ENCODE peak calls at places on chromosome 21, in nine cellular contexts. A is hepatocyte, U is cardiac muscle cell, X is ovary, L is IMR-90, C is pancreas, B is transverse colon, M is fibroblast of lung, E is tibial artery. N is an unnamed sample.

GRCh38 chr21:33977721-33978369 is 62.2 kb upstream of the ATP5PO start:
- DNase-seq in U (no peak), L (no peak), X (no peak), A (no peak), C (no peak), E (no peak), M (no peak), B (no peak), N (no peak)

GRCh38 chr21:21064353-21064752 is 66.1 kb downstream of the NCAM2 start:
- DNase-seq in A (no peak), C (no peak), M (no peak), X (no peak), U (no peak), B (no peak), E (no peak), L (no peak), N (no peak)

GRCh38 chr21:44428281-44428942 is 26.9 kb upstream of the LRRC3 start:
- DNase-seq in A (no peak), U (no peak), L (no peak), E (no peak), C (peak), X (no peak), B (peak), M (no peak), N (peak)

GRCh38 chr21:25717491-25718139 is 17.1 kb downstream of the ATP5PF start:
- DNase-seq in A (peak), M (peak), E (no peak), U (peak), C (no peak), L (peak), X (no peak), B (no peak), N (no peak)

GRCh38 chr21:43600642-43601397 is 58.5 kb downstream of the HSF2BP start:
- DNase-seq in A (peak), B (no peak), C (no peak), M (peak), U (peak), X (no peak), L (peak), E (no peak), N (peak)

GRCh38 chr21:37358392-37358791 is 8.2 kb upstream of the DYRK1A start:
- DNase-seq in B (no peak), C (no peak), L (no peak), A (no peak), M (no peak), E (no peak), X (no peak), U (peak), N (no peak)

GRCh38 chr21:44477131-44477530 is 21.8 kb downstream of the LRRC3 start:
- DNase-seq in U (no peak), X (no peak), L (no peak), E (peak), A (no peak), B (no peak), M (no peak), C (no peak), N (no peak)

GRCh38 chr21:43925096-43925481 is 60.1 kb downstream of the AGPAT3 start:
- DNase-seq in L (no peak), C (no peak), M (no peak), E (no peak), X (no peak), U (no peak), A (peak), B (peak), N (no peak)

GRCh38 chr21:26761174-26761915 is 83.9 kb downstream of the ADAMTS1 start:
- DNase-seq in L (no peak), C (no peak), E (no peak), M (no peak), B (no peak), X (no peak), A (no peak), U (no peak), N (no peak)

GRCh38 chr21:29232601-29233541 is 65.9 kb upstream of the BACH1 start:
- DNase-seq in E (no peak), C (no peak), L (peak), M (no peak), B (no peak), A (peak), X (no peak), U (peak), N (peak)

GRCh38 chr21:10272216-10272615 is 249.2 kb upstream of the TPTE start:
- DNase-seq in E (peak), X (no peak), M (peak), L (no peak), C (no peak), B (no peak), A (no peak), U (no peak), N (no peak)

GRCh38 chr21:44450402-44450801 is 4.9 kb upstream of the LRRC3 start:
- DNase-seq in B (no peak), X (no peak), C (no peak), L (no peak), U (no peak), A (no peak), M (no peak), E (no peak), N (no peak)

GRCh38 chr21:20259035-20259867 is 739.0 kb upstream of the NCAM2 start:
- DNase-seq in E (no peak), A (no peak), U (no peak), X (no peak), L (no peak), B (no peak), C (no peak), M (no peak), N (no peak)

GRCh38 chr21:43274946-43275310 is 106.1 kb downstream of the CRYAA start:
- DNase-seq in L (no peak), B (no peak), M (no peak), A (no peak), E (no peak), C (no peak), X (peak), U (no peak), N (no peak)

GRCh38 chr21:24938592-24938991 is 668.7 kb downstream of the MRPL39 start:
- DNase-seq in L (no peak), C (no peak), X (no peak), M (no peak), A (no peak), U (no peak), E (no peak), B (no peak), N (no peak)

GRCh38 chr21:14259669-14260458 is 43.9 kb downstream of the RBM11 start:
- DNase-seq in E (no peak), C (no peak), M (peak), X (no peak), B (no peak), L (peak), A (peak), U (peak), N (peak)

GRCh38 chr21:38614558-38614957 is 116.3 kb upstream of the ERG start:
- DNase-seq in A (no peak), E (no peak), B (no peak), M (no peak), X (no peak), L (no peak), U (no peak), C (no peak), N (no peak)

GRCh38 chr21:22791986-22792560 is 1793.9 kb downstream of the NCAM2 start:
- DNase-seq in U (peak), A (peak), C (no peak), M (peak), X (no peak), E (no peak), L (peak), B (no peak), N (peak)

GRCh38 chr21:21309510-21309909 is 311.3 kb downstream of the NCAM2 start:
- DNase-seq in X (no peak), L (no peak), A (no peak), C (no peak), M (no peak), U (no peak), B (no peak), E (no peak), N (no peak)

GRCh38 chr21:38970765-38971164 is 165.0 kb downstream of the ETS2 start:
- DNase-seq in B (no peak), C (no peak), M (no peak), X (no peak), U (no peak), E (no peak), A (no peak), L (no peak), N (no peak)

GRCh38 chr21:43726686-43727570 is 8.0 kb downstream of the PDXK start:
- DNase-seq in X (no peak), M (no peak), B (no peak), E (peak), U (no peak), A (no peak), C (peak), L (no peak), N (no peak)

GRCh38 chr21:36008505-36008904 is 51.8 kb downstream of the SETD4 start:
- DNase-seq in E (no peak), C (no peak), X (no peak), A (no peak), L (no peak), U (no peak), M (no peak), B (no peak), N (no peak)
- H3K27ac ChIP-seq in E (no peak), C (no peak), X (no peak), A (no peak), L (no peak), U (no peak), M (no peak), B (no peak), N (no peak)

GRCh38 chr21:15826147-15826780 is 96.5 kb downstream of the USP25 start:
- DNase-seq in M (peak), B (peak), L (peak), X (no peak), E (no peak), U (peak), A (peak), C (no peak), N (peak)
- TF ChIP-seq CTCF in M (peak), B (peak), L (peak), X (no peak), E (peak), U (peak), A (peak), C (peak), N (peak)

DNA sequence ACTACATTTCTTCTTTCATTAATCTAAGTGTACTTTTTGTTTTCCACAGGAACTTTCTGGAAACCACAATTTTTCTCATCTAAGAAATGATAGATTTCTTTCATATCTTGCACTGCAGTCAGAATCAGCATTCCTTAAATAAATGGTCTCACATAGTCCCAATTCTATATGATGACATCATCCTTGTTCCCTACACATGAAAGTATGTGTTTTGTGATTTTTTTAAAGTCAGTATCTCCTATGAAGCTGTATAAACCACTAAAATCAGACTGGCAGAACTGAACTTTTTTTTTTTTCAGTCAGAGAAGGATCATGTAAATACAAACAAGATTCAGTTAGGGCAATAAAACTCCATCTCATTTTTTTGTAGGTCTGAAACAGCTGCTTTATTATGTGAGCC is 742.6 kb upstream of the CXADR start:
- DNase-seq in L (no peak), B (no peak), E (no peak), A (no peak), M (no peak), X (no peak), U (no peak), C (no peak), N (no peak)
- H3K27ac ChIP-seq in L (no peak), B (no peak), E (no peak), A (no peak), M (no peak), X (no peak), U (no peak), C (no peak), N (no peak)

DNA sequence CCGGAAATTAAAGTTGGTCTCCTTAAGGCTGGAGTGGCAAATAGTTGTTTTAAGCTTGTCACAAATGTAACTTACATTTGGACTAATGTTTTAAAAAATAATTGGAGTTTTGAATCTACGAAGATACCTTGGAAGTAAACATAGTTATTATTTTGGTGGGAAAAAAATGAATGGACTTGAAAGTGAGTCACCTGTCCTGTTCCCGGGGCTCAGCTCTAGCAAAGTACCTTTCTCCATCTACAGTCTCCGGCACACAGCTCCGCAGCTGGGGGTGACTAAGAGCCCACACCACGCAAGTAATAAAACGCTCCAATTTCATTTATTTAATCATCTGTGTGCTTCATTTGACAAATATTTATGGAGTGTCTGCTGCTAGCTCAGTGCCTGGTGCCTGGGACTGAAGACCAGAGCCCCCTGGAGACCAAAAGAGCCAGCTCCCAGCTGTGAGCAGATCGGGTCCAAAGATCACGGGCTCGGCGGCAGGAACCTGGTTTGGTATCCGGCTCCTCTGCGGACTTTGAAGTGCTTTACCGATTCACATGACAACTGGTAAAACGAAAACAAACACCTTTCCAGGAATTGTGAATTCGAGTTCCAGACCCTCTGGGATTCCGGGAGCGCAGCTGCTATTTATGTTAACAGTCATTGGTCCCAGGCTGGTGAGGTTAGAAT is 1.7 kb upstream of the RIPK4 start:
- DNase-seq in X (no peak), U (peak), A (peak), E (peak), B (peak), L (peak), C (peak), M (peak), N (peak)
- TF ChIP-seq CTCF in X (no peak), U (peak), A (peak), E (peak), B (peak), L (peak), C (peak), M (peak), N (no peak)

DNA sequence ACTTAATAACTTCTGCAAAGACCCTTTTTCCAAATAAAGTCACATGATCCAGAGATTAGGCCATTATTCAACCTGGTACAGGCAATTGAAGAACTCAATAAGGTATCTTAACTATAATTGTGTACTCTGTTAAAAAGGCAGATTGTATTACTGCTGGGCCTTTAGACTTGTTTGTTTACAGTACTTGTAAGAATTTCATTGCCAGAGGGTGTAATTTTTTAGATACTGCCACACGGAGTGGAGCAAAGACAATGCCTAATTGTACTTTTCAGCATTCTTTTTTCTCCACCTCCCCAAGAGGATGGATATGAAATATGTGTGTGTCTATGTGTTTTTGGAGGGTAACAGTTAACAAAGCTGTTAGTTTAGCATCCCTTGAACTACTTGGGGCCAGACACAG is 47.5 kb downstream of the HUNK start:
- DNase-seq in B (no peak), M (no peak), U (no peak), A (no peak), C (no peak), E (no peak), X (no peak), L (no peak), N (no peak)
- H3K27ac ChIP-seq in B (no peak), M (no peak), U (no peak), A (no peak), C (peak), E (no peak), X (no peak), L (no peak), N (no peak)

N was measured in RWPE1.